ENCODE peak calls at places on chromosomes 3 and 15, in seven cellular contexts. One of them, this sample, is unnamed.

GRCh38 chr3:197792019-197792647 is 1.1 kb downstream of the LRCH3 start:
- DNase-seq in stimulated activated CD4-positive, alpha-beta T cell treated with anti-CD3 and anti-CD28 coated beads, Interleukin-1b, Interleukin-23, amount 100 ng/mL, for 4 hours: no peak
- DNase-seq in A673: peak
- DNase-seq in AG08395: no peak
- DNase-seq in iPS-NIHi11: no peak
- DNase-seq in aorta: no peak
- DNase-seq in NCI-H345: no peak
- DNase-seq in this sample: no peak

GRCh38 chr15:37081985-37082384 is 18.4 kb downstream of the MEIS2 start:
- DNase-seq in stimulated activated CD4-positive, alpha-beta T cell treated with anti-CD3 and anti-CD28 coated beads, Interleukin-1b, Interleukin-23, amount 100 ng/mL, for 4 hours: no peak
- DNase-seq in NCI-H345: no peak
- DNase-seq in iPS-NIHi11: no peak
- DNase-seq in A673: no peak
- DNase-seq in AG08395: no peak
- DNase-seq in aorta: no peak
- DNase-seq in this sample: no peak

GRCh38 chr15:80550219-80550909 is 144.7 kb upstream of the ABHD17C start:
- DNase-seq in stimulated activated CD4-positive, alpha-beta T cell treated with anti-CD3 and anti-CD28 coated beads, Interleukin-1b, Interleukin-23, amount 100 ng/mL, for 4 hours: no peak
- DNase-seq in aorta: no peak
- DNase-seq in A673: no peak
- DNase-seq in NCI-H345: no peak
- DNase-seq in iPS-NIHi11: no peak
- DNase-seq in AG08395: peak
- DNase-seq in this sample: peak

GRCh38 chr15:42890161-42890913 is 30.2 kb downstream of the TTBK2 start:
- DNase-seq in A673: peak
- DNase-seq in aorta: no peak
- DNase-seq in iPS-NIHi11: peak
- DNase-seq in NCI-H345: no peak
- DNase-seq in stimulated activated CD4-positive, alpha-beta T cell treated with anti-CD3 and anti-CD28 coated beads, Interleukin-1b, Interleukin-23, amount 100 ng/mL, for 4 hours: no peak
- DNase-seq in AG08395: peak
- DNase-seq in this sample: no peak

GRCh38 chr3:136678981-136679380 is 73.2 kb downstream of the STAG1 start:
- DNase-seq in stimulated activated CD4-positive, alpha-beta T cell treated with anti-CD3 and anti-CD28 coated beads, Interleukin-1b, Interleukin-23, amount 100 ng/mL, for 4 hours: no peak
- DNase-seq in A673: no peak
- DNase-seq in NCI-H345: no peak
- DNase-seq in iPS-NIHi11: no peak
- DNase-seq in AG08395: peak
- DNase-seq in aorta: no peak
- DNase-seq in this sample: peak

GRCh38 chr3:41053220-41053619 is 146.1 kb upstream of the CTNNB1 start:
- DNase-seq in NCI-H345: no peak
- DNase-seq in stimulated activated CD4-positive, alpha-beta T cell treated with anti-CD3 and anti-CD28 coated beads, Interleukin-1b, Interleukin-23, amount 100 ng/mL, for 4 hours: no peak
- DNase-seq in iPS-NIHi11: no peak
- DNase-seq in AG08395: no peak
- DNase-seq in aorta: no peak
- DNase-seq in A673: no peak
- DNase-seq in this sample: no peak

GRCh38 chr3:66195347-66195783 is 25.4 kb upstream of the SLC25A26 start:
- DNase-seq in AG08395: peak
- DNase-seq in A673: peak
- DNase-seq in stimulated activated CD4-positive, alpha-beta T cell treated with anti-CD3 and anti-CD28 coated beads, Interleukin-1b, Interleukin-23, amount 100 ng/mL, for 4 hours: peak
- DNase-seq in iPS-NIHi11: peak
- DNase-seq in aorta: peak
- DNase-seq in NCI-H345: no peak
- DNase-seq in this sample: peak

GRCh38 chr3:149466192-149466591 is 8.3 kb upstream of the TM4SF4 start:
- DNase-seq in NCI-H345: no peak
- DNase-seq in A673: no peak
- DNase-seq in iPS-NIHi11: peak
- DNase-seq in AG08395: peak
- DNase-seq in aorta: no peak
- DNase-seq in stimulated activated CD4-positive, alpha-beta T cell treated with anti-CD3 and anti-CD28 coated beads, Interleukin-1b, Interleukin-23, amount 100 ng/mL, for 4 hours: no peak
- DNase-seq in this sample: no peak

GRCh38 chr3:62242846-62243245 is 130.5 kb downstream of the FEZF2 start:
- DNase-seq in A673: no peak
- DNase-seq in stimulated activated CD4-positive, alpha-beta T cell treated with anti-CD3 and anti-CD28 coated beads, Interleukin-1b, Interleukin-23, amount 100 ng/mL, for 4 hours: no peak
- DNase-seq in NCI-H345: no peak
- DNase-seq in iPS-NIHi11: peak
- DNase-seq in AG08395: no peak
- DNase-seq in aorta: no peak
- DNase-seq in this sample: no peak

GRCh38 chr3:105359098-105359762 is 7.5 kb upstream of the ALCAM start:
- DNase-seq in stimulated activated CD4-positive, alpha-beta T cell treated with anti-CD3 and anti-CD28 coated beads, Interleukin-1b, Interleukin-23, amount 100 ng/mL, for 4 hours: no peak
- DNase-seq in A673: no peak
- DNase-seq in aorta: no peak
- DNase-seq in NCI-H345: no peak
- DNase-seq in AG08395: no peak
- DNase-seq in iPS-NIHi11: no peak
- DNase-seq in this sample: peak

GRCh38 chr3:158456114-158456513 is 114.9 kb upstream of the MLF1 start:
- DNase-seq in AG08395: no peak
- DNase-seq in iPS-NIHi11: no peak
- DNase-seq in A673: no peak
- DNase-seq in NCI-H345: no peak
- DNase-seq in stimulated activated CD4-positive, alpha-beta T cell treated with anti-CD3 and anti-CD28 coated beads, Interleukin-1b, Interleukin-23, amount 100 ng/mL, for 4 hours: no peak
- DNase-seq in aorta: no peak
- DNase-seq in this sample: no peak

GRCh38 chr3:123038751-123039150 is 11.2 kb upstream of the SEMA5B start:
- DNase-seq in AG08395: no peak
- DNase-seq in iPS-NIHi11: no peak
- DNase-seq in A673: no peak
- DNase-seq in NCI-H345: no peak
- DNase-seq in stimulated activated CD4-positive, alpha-beta T cell treated with anti-CD3 and anti-CD28 coated beads, Interleukin-1b, Interleukin-23, amount 100 ng/mL, for 4 hours: no peak
- DNase-seq in aorta: no peak
- DNase-seq in this sample: no peak

GRCh38 chr15:92226020-92226612 is 167.6 kb upstream of the ST8SIA2 start:
- DNase-seq in AG08395: peak
- DNase-seq in iPS-NIHi11: peak
- DNase-seq in stimulated activated CD4-positive, alpha-beta T cell treated with anti-CD3 and anti-CD28 coated beads, Interleukin-1b, Interleukin-23, amount 100 ng/mL, for 4 hours: no peak
- DNase-seq in aorta: no peak
- DNase-seq in NCI-H345: no peak
- DNase-seq in A673: peak
- DNase-seq in this sample: no peak

GRCh38 chr3:188697127-188697526 is 474.6 kb upstream of the TPRG1 start:
- DNase-seq in NCI-H345: no peak
- DNase-seq in stimulated activated CD4-positive, alpha-beta T cell treated with anti-CD3 and anti-CD28 coated beads, Interleukin-1b, Interleukin-23, amount 100 ng/mL, for 4 hours: no peak
- DNase-seq in A673: no peak
- DNase-seq in iPS-NIHi11: peak
- DNase-seq in AG08395: no peak
- DNase-seq in aorta: no peak
- DNase-seq in this sample: no peak

GRCh38 chr3:81339040-81339845 is 422.2 kb downstream of the GBE1 start:
- DNase-seq in A673: peak
- DNase-seq in NCI-H345: no peak
- DNase-seq in stimulated activated CD4-positive, alpha-beta T cell treated with anti-CD3 and anti-CD28 coated beads, Interleukin-1b, Interleukin-23, amount 100 ng/mL, for 4 hours: no peak
- DNase-seq in aorta: no peak
- DNase-seq in AG08395: peak
- DNase-seq in iPS-NIHi11: peak
- DNase-seq in this sample: no peak

GRCh38 chr15:59273266-59273665 is 66.6 kb downstream of the LDHAL6B start:
- DNase-seq in AG08395: no peak
- DNase-seq in aorta: no peak
- DNase-seq in iPS-NIHi11: no peak
- DNase-seq in stimulated activated CD4-positive, alpha-beta T cell treated with anti-CD3 and anti-CD28 coated beads, Interleukin-1b, Interleukin-23, amount 100 ng/mL, for 4 hours: no peak
- DNase-seq in A673: no peak
- DNase-seq in NCI-H345: no peak
- DNase-seq in this sample: no peak

GRCh38 chr3:132787616-132788015 is 65.4 kb upstream of the NPHP3 start:
- DNase-seq in aorta: no peak
- DNase-seq in stimulated activated CD4-positive, alpha-beta T cell treated with anti-CD3 and anti-CD28 coated beads, Interleukin-1b, Interleukin-23, amount 100 ng/mL, for 4 hours: no peak
- DNase-seq in NCI-H345: peak
- DNase-seq in A673: peak
- DNase-seq in iPS-NIHi11: no peak
- DNase-seq in AG08395: no peak
- DNase-seq in this sample: no peak

GRCh38 chr3:40185029-40185695 is 124.3 kb upstream of the EIF1B start:
- DNase-seq in AG08395: no peak
- DNase-seq in stimulated activated CD4-positive, alpha-beta T cell treated with anti-CD3 and anti-CD28 coated beads, Interleukin-1b, Interleukin-23, amount 100 ng/mL, for 4 hours: no peak
- DNase-seq in aorta: no peak
- DNase-seq in NCI-H345: no peak
- DNase-seq in iPS-NIHi11: no peak
- DNase-seq in A673: no peak
- DNase-seq in this sample: no peak

GRCh38 chr3:64612916-64613526 is 74.8 kb downstream of the ADAMTS9 start:
- DNase-seq in aorta: no peak
- DNase-seq in AG08395: no peak
- DNase-seq in A673: no peak
- DNase-seq in iPS-NIHi11: no peak
- DNase-seq in stimulated activated CD4-positive, alpha-beta T cell treated with anti-CD3 and anti-CD28 coated beads, Interleukin-1b, Interleukin-23, amount 100 ng/mL, for 4 hours: no peak
- DNase-seq in NCI-H345: no peak
- DNase-seq in this sample: no peak

GRCh38 chr15:89907289-89907688 is 5.5 kb downstream of the ARPIN start:
- DNase-seq in stimulated activated CD4-positive, alpha-beta T cell treated with anti-CD3 and anti-CD28 coated beads, Interleukin-1b, Interleukin-23, amount 100 ng/mL, for 4 hours: no peak
- DNase-seq in aorta: no peak
- DNase-seq in NCI-H345: no peak
- DNase-seq in AG08395: no peak
- DNase-seq in iPS-NIHi11: no peak
- DNase-seq in A673: no peak
- DNase-seq in this sample: no peak

GRCh38 chr15:34514251-34514760 is 69.1 kb downstream of the GOLGA8B start:
- DNase-seq in NCI-H345: no peak
- DNase-seq in A673: peak
- DNase-seq in stimulated activated CD4-positive, alpha-beta T cell treated with anti-CD3 and anti-CD28 coated beads, Interleukin-1b, Interleukin-23, amount 100 ng/mL, for 4 hours: no peak
- DNase-seq in iPS-NIHi11: peak
- DNase-seq in aorta: peak
- DNase-seq in AG08395: peak
- DNase-seq in this sample: peak

GRCh38 chr3:149283401-149283800 is 50.0 kb downstream of the TM4SF18 start:
- DNase-seq in stimulated activated CD4-positive, alpha-beta T cell treated with anti-CD3 and anti-CD28 coated beads, Interleukin-1b, Interleukin-23, amount 100 ng/mL, for 4 hours: no peak
- DNase-seq in aorta: no peak
- DNase-seq in AG08395: no peak
- DNase-seq in iPS-NIHi11: no peak
- DNase-seq in A673: no peak
- DNase-seq in NCI-H345: no peak
- DNase-seq in this sample: no peak

GRCh38 chr3:143573904-143574303 is 274.4 kb downstream of the SLC9A9 start:
- DNase-seq in A673: no peak
- DNase-seq in stimulated activated CD4-positive, alpha-beta T cell treated with anti-CD3 and anti-CD28 coated beads, Interleukin-1b, Interleukin-23, amount 100 ng/mL, for 4 hours: no peak
- DNase-seq in AG08395: no peak
- DNase-seq in aorta: no peak
- DNase-seq in NCI-H345: no peak
- DNase-seq in iPS-NIHi11: no peak
- DNase-seq in this sample: no peak

GRCh38 chr3:177441281-177441812 is 244.1 kb upstream of the TBL1XR1 start:
- DNase-seq in NCI-H345: no peak
- DNase-seq in A673: no peak
- DNase-seq in stimulated activated CD4-positive, alpha-beta T cell treated with anti-CD3 and anti-CD28 coated beads, Interleukin-1b, Interleukin-23, amount 100 ng/mL, for 4 hours: no peak
- DNase-seq in aorta: no peak
- DNase-seq in iPS-NIHi11: no peak
- DNase-seq in AG08395: no peak
- DNase-seq in this sample: no peak

GRCh38 chr15:81281176-81281735 is 42.7 kb downstream of the STARD5 start:
- DNase-seq in NCI-H345: no peak
- DNase-seq in A673: no peak
- DNase-seq in iPS-NIHi11: no peak
- DNase-seq in aorta: no peak
- DNase-seq in stimulated activated CD4-positive, alpha-beta T cell treated with anti-CD3 and anti-CD28 coated beads, Interleukin-1b, Interleukin-23, amount 100 ng/mL, for 4 hours: no peak
- DNase-seq in AG08395: no peak
- DNase-seq in this sample: no peak

GRCh38 chr3:13137808-13138565 is 64.8 kb upstream of the IQSEC1 start:
- DNase-seq in stimulated activated CD4-positive, alpha-beta T cell treated with anti-CD3 and anti-CD28 coated beads, Interleukin-1b, Interleukin-23, amount 100 ng/mL, for 4 hours: no peak
- DNase-seq in NCI-H345: no peak
- DNase-seq in iPS-NIHi11: no peak
- DNase-seq in AG08395: no peak
- DNase-seq in A673: no peak
- DNase-seq in aorta: peak
- DNase-seq in this sample: no peak

This sample was measured in GM04504.